ENCODE peak calls at places on chromosomes 13 and 19, in six cellular contexts. P, U, K, V, R and H are unnamed samples.

GRCh38 chr13:23518231-23518630 is 52.0 kb upstream of the TNFRSF19 start:
- DNase-seq in P (no peak), U (no peak), K (no peak), V (no peak), R (no peak), H (no peak)

GRCh38 chr19:39514840-39515550 is at the start of gene SELENOV:
- DNase-seq in P (no peak), U (no peak), K (peak; percentile 40), V (no peak), R (no peak), H (no peak)

GRCh38 chr19:47096721-47097120 is 16.9 kb downstream of the ZC3H4 start:
- DNase-seq in P (no peak), U (no peak), K (no peak), V (no peak), R (no peak), H (no peak)

GRCh38 chr19:17860331-17860992 is 752 bp downstream of the RPL18A start:
- DNase-seq in P (no peak), U (no peak), K (no peak), V (no peak), R (no peak), H (no peak)

GRCh38 chr19:47380559-47380958 is 31.4 kb downstream of the DHX34 start:
- DNase-seq in P (no peak), U (no peak), K (no peak), V (no peak), R (no peak), H (no peak)

GRCh38 chr19:16627194-16627927 is 643 bp downstream of the MED26 start:
- DNase-seq in P (no peak), U (no peak), K (peak; percentile 23), V (peak; percentile 3), R (peak; percentile 2), H (peak; percentile 16)

GRCh38 chr13:113162783-113163685 is 4.6 kb downstream of the PROZ start:
- DNase-seq in P (no peak), U (no peak), K (no peak), V (no peak), R (no peak), H (no peak)

GRCh38 chr13:97588993-97589392 is 155.0 kb downstream of the RAP2A start:
- DNase-seq in P (no peak), U (no peak), K (no peak), V (no peak), R (no peak), H (no peak)

GRCh38 chr13:50386527-50387123 is 371.4 kb downstream of the KCNRG start:
- DNase-seq in P (no peak), U (no peak), K (no peak), V (peak; percentile 85), R (no peak), H (no peak)

GRCh38 chr13:69690999-69691398 is 416.6 kb upstream of the ATXN8OS start:
- DNase-seq in P (no peak), U (no peak), K (no peak), V (no peak), R (no peak), H (no peak)

GRCh38 chr13:49494645-49495044 is 1.1 kb upstream of the PHF11 start:
- DNase-seq in P (no peak), U (no peak), K (no peak), V (no peak), R (no peak), H (no peak)